ENCODE peak calls at places on chromosomes 11 and 22, in seven cellular contexts. One of them, this sample, is unnamed.

GRCh38 chr22:29879738-29880137 is 3.2 kb upstream of the MTMR3 start:
- DNase-seq in ascending aorta: no peak
- DNase-seq in foreskin keratinocyte: no peak
- DNase-seq in cardiac fibroblast: no peak
- DNase-seq in body of pancreas: no peak
- DNase-seq in heart right ventricle: no peak
- DNase-seq in Caco-2: peak
- DNase-seq in this sample: no peak

GRCh38 chr11:61564936-61565696 is 15.8 kb downstream of the SYT7 start:
- DNase-seq in ascending aorta: no peak
- DNase-seq in foreskin keratinocyte: no peak
- DNase-seq in cardiac fibroblast: no peak
- DNase-seq in body of pancreas: no peak
- DNase-seq in heart right ventricle: no peak
- DNase-seq in Caco-2: no peak
- DNase-seq in this sample: no peak

GRCh38 chr11:23723861-23724260 is 773.0 kb upstream of the LUZP2 start:
- DNase-seq in ascending aorta: no peak
- DNase-seq in foreskin keratinocyte: peak
- DNase-seq in cardiac fibroblast: no peak
- DNase-seq in body of pancreas: no peak
- DNase-seq in heart right ventricle: no peak
- DNase-seq in Caco-2: no peak
- DNase-seq in this sample: no peak

GRCh38 chr11:128244896-128245295 is 342.5 kb downstream of the ETS1 start:
- DNase-seq in ascending aorta: no peak
- DNase-seq in foreskin keratinocyte: no peak
- DNase-seq in cardiac fibroblast: peak
- DNase-seq in body of pancreas: no peak
- DNase-seq in heart right ventricle: no peak
- DNase-seq in Caco-2: no peak
- DNase-seq in this sample: no peak

GRCh38 chr11:2737876-2738275 is 38.1 kb upstream of the KCNQ1OT1 start:
- DNase-seq in ascending aorta: no peak
- DNase-seq in foreskin keratinocyte: no peak
- DNase-seq in cardiac fibroblast: peak
- DNase-seq in body of pancreas: no peak
- DNase-seq in heart right ventricle: no peak
- DNase-seq in Caco-2: no peak
- DNase-seq in this sample: no peak

GRCh38 chr11:129734654-129735053 is 81.0 kb upstream of the TMEM45B start:
- DNase-seq in ascending aorta: no peak
- DNase-seq in foreskin keratinocyte: no peak
- DNase-seq in cardiac fibroblast: no peak
- DNase-seq in body of pancreas: no peak
- DNase-seq in heart right ventricle: no peak
- DNase-seq in Caco-2: no peak
- DNase-seq in this sample: no peak

GRCh38 chr22:22770280-22770871 is 117.2 kb upstream of the IGLL5 start:
- DNase-seq in ascending aorta: no peak
- DNase-seq in foreskin keratinocyte: no peak
- DNase-seq in cardiac fibroblast: peak
- DNase-seq in body of pancreas: peak
- DNase-seq in heart right ventricle: peak
- DNase-seq in Caco-2: peak
- DNase-seq in this sample: peak

GRCh38 chr11:68296344-68297051 is 15.9 kb upstream of the LRP5 start:
- DNase-seq in ascending aorta: no peak
- DNase-seq in foreskin keratinocyte: no peak
- DNase-seq in cardiac fibroblast: no peak
- DNase-seq in body of pancreas: no peak
- DNase-seq in heart right ventricle: no peak
- DNase-seq in Caco-2: no peak
- DNase-seq in this sample: no peak

GRCh38 chr22:23245045-23245798 is 64.9 kb downstream of the BCR start:
- DNase-seq in ascending aorta: no peak
- DNase-seq in foreskin keratinocyte: no peak
- DNase-seq in cardiac fibroblast: no peak
- DNase-seq in body of pancreas: no peak
- DNase-seq in heart right ventricle: no peak
- DNase-seq in Caco-2: peak
- DNase-seq in this sample: no peak

GRCh38 chr22:29470159-29470855 is 9.7 kb upstream of the NEFH start:
- DNase-seq in ascending aorta: no peak
- DNase-seq in foreskin keratinocyte: no peak
- DNase-seq in cardiac fibroblast: peak
- DNase-seq in body of pancreas: peak
- DNase-seq in heart right ventricle: peak
- DNase-seq in Caco-2: peak
- DNase-seq in this sample: peak

GRCh38 chr11:67468835-67469811 is at the start of gene TMEM134:
- DNase-seq in ascending aorta: peak
- DNase-seq in foreskin keratinocyte: peak
- DNase-seq in cardiac fibroblast: peak
- DNase-seq in body of pancreas: peak
- DNase-seq in heart right ventricle: peak
- DNase-seq in Caco-2: peak
- DNase-seq in this sample: peak

GRCh38 chr11:72813740-72814138 is 472 bp upstream of the ATG16L2 start:
- DNase-seq in ascending aorta: no peak
- DNase-seq in foreskin keratinocyte: peak
- DNase-seq in cardiac fibroblast: peak
- DNase-seq in body of pancreas: peak
- DNase-seq in heart right ventricle: peak
- DNase-seq in Caco-2: peak
- DNase-seq in this sample: no peak

GRCh38 chr11:38060930-38061329 is 1462.9 kb upstream of the RAG2 start:
- DNase-seq in ascending aorta: no peak
- DNase-seq in foreskin keratinocyte: peak
- DNase-seq in cardiac fibroblast: no peak
- DNase-seq in body of pancreas: no peak
- DNase-seq in heart right ventricle: no peak
- DNase-seq in Caco-2: no peak
- DNase-seq in this sample: no peak

GRCh38 chr11:96318850-96319249 is 24.1 kb downstream of the MAML2 start:
- DNase-seq in ascending aorta: no peak
- DNase-seq in foreskin keratinocyte: no peak
- DNase-seq in cardiac fibroblast: no peak
- DNase-seq in body of pancreas: no peak
- DNase-seq in heart right ventricle: no peak
- DNase-seq in Caco-2: no peak
- DNase-seq in this sample: no peak

GRCh38 chr11:105282658-105283057 is 143.1 kb upstream of the CARD18 start:
- DNase-seq in ascending aorta: no peak
- DNase-seq in foreskin keratinocyte: no peak
- DNase-seq in cardiac fibroblast: peak
- DNase-seq in body of pancreas: no peak
- DNase-seq in heart right ventricle: no peak
- DNase-seq in Caco-2: no peak
- DNase-seq in this sample: no peak

GRCh38 chr11:75524576-75525432 is 937 bp downstream of the GDPD5 start:
- DNase-seq in ascending aorta: no peak
- DNase-seq in foreskin keratinocyte: no peak
- DNase-seq in cardiac fibroblast: peak
- DNase-seq in body of pancreas: no peak
- DNase-seq in heart right ventricle: no peak
- DNase-seq in Caco-2: peak
- DNase-seq in this sample: peak

GRCh38 chr22:31083923-31084810 is 3.0 kb downstream of the SMTN start:
- DNase-seq in ascending aorta: no peak
- DNase-seq in foreskin keratinocyte: no peak
- DNase-seq in cardiac fibroblast: no peak
- DNase-seq in body of pancreas: no peak
- DNase-seq in heart right ventricle: no peak
- DNase-seq in Caco-2: no peak
- DNase-seq in this sample: no peak

GRCh38 chr11:44727373-44728084 is 767 bp downstream of the TSPAN18 start:
- DNase-seq in ascending aorta: peak
- DNase-seq in foreskin keratinocyte: no peak
- DNase-seq in cardiac fibroblast: peak
- DNase-seq in body of pancreas: peak
- DNase-seq in heart right ventricle: peak
- DNase-seq in Caco-2: peak
- DNase-seq in this sample: peak

GRCh38 chr11:70912226-70912840 is 340.0 kb downstream of the SHANK2 start:
- DNase-seq in ascending aorta: no peak
- DNase-seq in foreskin keratinocyte: no peak
- DNase-seq in cardiac fibroblast: no peak
- DNase-seq in body of pancreas: no peak
- DNase-seq in heart right ventricle: no peak
- DNase-seq in Caco-2: no peak
- DNase-seq in this sample: no peak

GRCh38 chr11:57085604-57086003 is 96.1 kb upstream of the LRRC55 start:
- DNase-seq in ascending aorta: no peak
- DNase-seq in foreskin keratinocyte: no peak
- DNase-seq in cardiac fibroblast: peak
- DNase-seq in body of pancreas: no peak
- DNase-seq in heart right ventricle: no peak
- DNase-seq in Caco-2: no peak
- DNase-seq in this sample: no peak

GRCh38 chr11:88103337-88104206 is 71.7 kb downstream of the RAB38 start:
- DNase-seq in ascending aorta: no peak
- DNase-seq in foreskin keratinocyte: peak
- DNase-seq in cardiac fibroblast: peak
- DNase-seq in body of pancreas: peak
- DNase-seq in heart right ventricle: peak
- DNase-seq in Caco-2: peak
- DNase-seq in this sample: peak

GRCh38 chr11:58152776-58153175 is 27.4 kb upstream of the OR9I1 start:
- DNase-seq in ascending aorta: no peak
- DNase-seq in foreskin keratinocyte: no peak
- DNase-seq in cardiac fibroblast: no peak
- DNase-seq in body of pancreas: no peak
- DNase-seq in heart right ventricle: no peak
- DNase-seq in Caco-2: no peak
- DNase-seq in this sample: no peak

GRCh38 chr11:100941033-100941432 is 188.6 kb downstream of the PGR start:
- DNase-seq in ascending aorta: no peak
- DNase-seq in foreskin keratinocyte: no peak
- DNase-seq in cardiac fibroblast: no peak
- DNase-seq in body of pancreas: no peak
- DNase-seq in heart right ventricle: no peak
- DNase-seq in Caco-2: no peak
- DNase-seq in this sample: no peak

GRCh38 chr11:95086116-95086515 is 3.5 kb upstream of the ENDOD1 start:
- DNase-seq in ascending aorta: no peak
- DNase-seq in foreskin keratinocyte: no peak
- DNase-seq in cardiac fibroblast: no peak
- DNase-seq in body of pancreas: no peak
- DNase-seq in heart right ventricle: no peak
- DNase-seq in Caco-2: no peak
- DNase-seq in this sample: no peak

GRCh38 chr11:95082576-95083001 is 7.1 kb upstream of the ENDOD1 start:
- DNase-seq in ascending aorta: no peak
- DNase-seq in foreskin keratinocyte: no peak
- DNase-seq in cardiac fibroblast: no peak
- DNase-seq in body of pancreas: no peak
- DNase-seq in heart right ventricle: no peak
- DNase-seq in Caco-2: no peak
- DNase-seq in this sample: no peak

GRCh38 chr11:95087171-95087570 is 2.5 kb upstream of the ENDOD1 start:
- DNase-seq in ascending aorta: no peak
- DNase-seq in foreskin keratinocyte: no peak
- DNase-seq in cardiac fibroblast: no peak
- DNase-seq in body of pancreas: no peak
- DNase-seq in heart right ventricle: no peak
- DNase-seq in Caco-2: no peak
- DNase-seq in this sample: no peak

GRCh38 chr11:95084509-95084908 is 5.1 kb upstream of the ENDOD1 start:
- DNase-seq in ascending aorta: no peak
- DNase-seq in foreskin keratinocyte: no peak
- DNase-seq in cardiac fibroblast: no peak
- DNase-seq in body of pancreas: no peak
- DNase-seq in heart right ventricle: no peak
- DNase-seq in Caco-2: no peak
- DNase-seq in this sample: no peak

GRCh38 chr11:95085117-95085825 is 4.4 kb upstream of the ENDOD1 start:
- DNase-seq in ascending aorta: no peak
- DNase-seq in foreskin keratinocyte: no peak
- DNase-seq in cardiac fibroblast: no peak
- DNase-seq in body of pancreas: no peak
- DNase-seq in heart right ventricle: no peak
- DNase-seq in Caco-2: no peak
- DNase-seq in this sample: no peak
- TF ChIP-seq CTCF in ascending aorta: no peak
- TF ChIP-seq CTCF in foreskin keratinocyte: no peak
- TF ChIP-seq CTCF in cardiac fibroblast: no peak
- TF ChIP-seq CTCF in body of pancreas: no peak
- TF ChIP-seq CTCF in heart right ventricle: no peak
- TF ChIP-seq CTCF in Caco-2: no peak
- TF ChIP-seq CTCF in this sample: no peak

GRCh38 chr11:27524155-27524554 is 17.6 kb upstream of the LIN7C start:
- DNase-seq in ascending aorta: no peak
- DNase-seq in foreskin keratinocyte: peak
- DNase-seq in cardiac fibroblast: peak
- DNase-seq in body of pancreas: no peak
- DNase-seq in heart right ventricle: no peak
- DNase-seq in Caco-2: peak
- DNase-seq in this sample: no peak
- TF ChIP-seq CTCF in ascending aorta: no peak
- TF ChIP-seq CTCF in foreskin keratinocyte: peak
- TF ChIP-seq CTCF in cardiac fibroblast: peak
- TF ChIP-seq CTCF in body of pancreas: no peak
- TF ChIP-seq CTCF in heart right ventricle: no peak
- TF ChIP-seq CTCF in Caco-2: peak
- TF ChIP-seq CTCF in this sample: no peak

GRCh38 chr22:21659864-21660525 is 5.8 kb upstream of the PPIL2 start:
- DNase-seq in ascending aorta: no peak
- DNase-seq in foreskin keratinocyte: no peak
- DNase-seq in cardiac fibroblast: no peak
- DNase-seq in body of pancreas: no peak
- DNase-seq in heart right ventricle: no peak
- DNase-seq in Caco-2: no peak
- DNase-seq in this sample: no peak
- TF ChIP-seq CTCF in ascending aorta: no peak
- TF ChIP-seq CTCF in foreskin keratinocyte: peak
- TF ChIP-seq CTCF in cardiac fibroblast: no peak
- TF ChIP-seq CTCF in body of pancreas: no peak
- TF ChIP-seq CTCF in heart right ventricle: no peak
- TF ChIP-seq CTCF in Caco-2: no peak
- TF ChIP-seq CTCF in this sample: no peak

DNA sequence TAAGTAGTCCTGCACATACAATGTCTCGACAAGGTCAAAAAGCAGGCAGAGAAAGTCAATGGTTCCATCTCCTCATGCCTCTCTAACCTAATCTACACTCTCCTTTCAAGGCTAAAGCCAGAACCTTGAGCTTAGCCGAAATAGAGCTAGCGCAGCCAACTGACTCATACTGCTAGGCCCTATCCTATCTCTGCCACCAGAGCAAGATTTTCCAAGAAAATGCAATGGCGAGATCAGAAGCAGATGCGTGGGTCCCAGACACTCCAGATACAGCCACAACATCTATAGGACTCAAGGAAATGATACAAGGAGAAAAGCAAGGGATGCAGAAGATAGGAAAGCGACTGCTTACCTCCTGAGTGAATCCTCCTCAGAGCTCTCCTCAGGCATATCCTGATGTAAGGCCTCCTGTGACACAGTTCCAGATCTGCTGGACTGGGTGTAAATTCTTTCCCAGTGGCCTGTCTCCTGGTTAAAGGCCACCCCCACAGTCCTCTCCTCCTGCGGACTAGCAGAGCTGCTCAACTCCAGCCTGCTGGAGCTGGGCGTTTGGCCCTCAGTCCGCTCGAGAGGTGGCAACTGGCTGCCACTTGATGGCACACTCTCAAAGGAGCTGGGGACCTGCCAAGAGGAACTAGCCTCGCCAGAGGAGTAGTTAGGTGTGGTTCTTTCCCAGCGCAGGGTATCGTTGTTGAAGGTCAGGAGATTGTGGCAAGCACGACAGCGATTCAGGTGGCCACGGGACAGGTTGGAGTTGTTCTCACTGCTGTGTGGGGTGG is 52.0 kb downstream of the AMBRA1 start:
- DNase-seq in ascending aorta: no peak
- DNase-seq in foreskin keratinocyte: no peak
- DNase-seq in cardiac fibroblast: no peak
- DNase-seq in body of pancreas: peak
- DNase-seq in heart right ventricle: peak
- DNase-seq in Caco-2: no peak
- DNase-seq in this sample: no peak
- TF ChIP-seq CTCF in ascending aorta: no peak
- TF ChIP-seq CTCF in foreskin keratinocyte: no peak
- TF ChIP-seq CTCF in cardiac fibroblast: no peak
- TF ChIP-seq CTCF in body of pancreas: peak
- TF ChIP-seq CTCF in heart right ventricle: peak
- TF ChIP-seq CTCF in Caco-2: peak
- TF ChIP-seq CTCF in this sample: no peak

This sample was measured in nephron progenitor cell.